ENCODE peak calls at places on chromosomes 6 and 20, in seven cellular contexts. One of them, this sample, is unnamed.

GRCh38 chr6:51570168-51570921 is 517.1 kb downstream of the PKHD1 start:
- DNase-seq in head of caudate nucleus: no peak
- DNase-seq in non-pigmented ciliary epithelial cell: no peak
- DNase-seq in T-helper 2 cell: no peak
- DNase-seq in HT-29: no peak
- DNase-seq in stimulated activated naive CD8-positive, alpha-beta T cell treated with anti-CD3 and anti-CD28 coated beads, Interleukin-15, amount 100 ng/mL, for 72 hours: no peak
- DNase-seq in colonic mucosa: no peak
- DNase-seq in this sample: no peak

GRCh38 chr20:38573381-38573780 is 7.6 kb upstream of the ADIG start:
- DNase-seq in head of caudate nucleus: peak
- DNase-seq in non-pigmented ciliary epithelial cell: no peak
- DNase-seq in colonic mucosa: no peak
- DNase-seq in stimulated activated naive CD8-positive, alpha-beta T cell treated with anti-CD3 and anti-CD28 coated beads, Interleukin-15, amount 100 ng/mL, for 72 hours: no peak
- DNase-seq in T-helper 2 cell: no peak
- DNase-seq in HT-29: no peak
- DNase-seq in this sample: no peak

GRCh38 chr20:38272961-38273360 is 12.4 kb upstream of the KIAA1755 start:
- DNase-seq in colonic mucosa: no peak
- DNase-seq in T-helper 2 cell: no peak
- DNase-seq in HT-29: no peak
- DNase-seq in non-pigmented ciliary epithelial cell: no peak
- DNase-seq in stimulated activated naive CD8-positive, alpha-beta T cell treated with anti-CD3 and anti-CD28 coated beads, Interleukin-15, amount 100 ng/mL, for 72 hours: no peak
- DNase-seq in head of caudate nucleus: no peak
- DNase-seq in this sample: peak

GRCh38 chr6:16690244-16691142 is 70.8 kb downstream of the ATXN1 start:
- DNase-seq in colonic mucosa: no peak
- DNase-seq in non-pigmented ciliary epithelial cell: no peak
- DNase-seq in T-helper 2 cell: peak
- DNase-seq in head of caudate nucleus: no peak
- DNase-seq in HT-29: no peak
- DNase-seq in stimulated activated naive CD8-positive, alpha-beta T cell treated with anti-CD3 and anti-CD28 coated beads, Interleukin-15, amount 100 ng/mL, for 72 hours: peak
- DNase-seq in this sample: peak

GRCh38 chr6:170407200-170407599 is 100.6 kb downstream of the FAM120B start:
- DNase-seq in non-pigmented ciliary epithelial cell: no peak
- DNase-seq in stimulated activated naive CD8-positive, alpha-beta T cell treated with anti-CD3 and anti-CD28 coated beads, Interleukin-15, amount 100 ng/mL, for 72 hours: no peak
- DNase-seq in T-helper 2 cell: no peak
- DNase-seq in HT-29: no peak
- DNase-seq in colonic mucosa: no peak
- DNase-seq in head of caudate nucleus: no peak
- DNase-seq in this sample: no peak

GRCh38 chr20:32474967-32475819 is 109.9 kb downstream of the NOL4L start:
- DNase-seq in non-pigmented ciliary epithelial cell: peak
- DNase-seq in HT-29: peak
- DNase-seq in T-helper 2 cell: no peak
- DNase-seq in colonic mucosa: peak
- DNase-seq in head of caudate nucleus: peak
- DNase-seq in stimulated activated naive CD8-positive, alpha-beta T cell treated with anti-CD3 and anti-CD28 coated beads, Interleukin-15, amount 100 ng/mL, for 72 hours: no peak
- DNase-seq in this sample: peak

GRCh38 chr6:163626073-163626867 is 211.8 kb downstream of the QKI start:
- DNase-seq in colonic mucosa: no peak
- DNase-seq in non-pigmented ciliary epithelial cell: peak
- DNase-seq in head of caudate nucleus: no peak
- DNase-seq in T-helper 2 cell: no peak
- DNase-seq in HT-29: no peak
- DNase-seq in stimulated activated naive CD8-positive, alpha-beta T cell treated with anti-CD3 and anti-CD28 coated beads, Interleukin-15, amount 100 ng/mL, for 72 hours: no peak
- DNase-seq in this sample: peak

GRCh38 chr20:51014797-51015722 is 7.8 kb downstream of the KCNG1 start:
- DNase-seq in stimulated activated naive CD8-positive, alpha-beta T cell treated with anti-CD3 and anti-CD28 coated beads, Interleukin-15, amount 100 ng/mL, for 72 hours: no peak
- DNase-seq in HT-29: peak
- DNase-seq in non-pigmented ciliary epithelial cell: no peak
- DNase-seq in colonic mucosa: peak
- DNase-seq in head of caudate nucleus: peak
- DNase-seq in T-helper 2 cell: no peak
- DNase-seq in this sample: peak

GRCh38 chr20:4999788-5000187 is 1.5 kb downstream of the SLC23A2 start:
- DNase-seq in HT-29: no peak
- DNase-seq in head of caudate nucleus: no peak
- DNase-seq in non-pigmented ciliary epithelial cell: no peak
- DNase-seq in stimulated activated naive CD8-positive, alpha-beta T cell treated with anti-CD3 and anti-CD28 coated beads, Interleukin-15, amount 100 ng/mL, for 72 hours: no peak
- DNase-seq in colonic mucosa: peak
- DNase-seq in T-helper 2 cell: no peak
- DNase-seq in this sample: no peak

GRCh38 chr6:80769101-80769500 is 662.6 kb downstream of the BCKDHB start:
- DNase-seq in T-helper 2 cell: no peak
- DNase-seq in HT-29: no peak
- DNase-seq in non-pigmented ciliary epithelial cell: peak
- DNase-seq in head of caudate nucleus: no peak
- DNase-seq in colonic mucosa: no peak
- DNase-seq in stimulated activated naive CD8-positive, alpha-beta T cell treated with anti-CD3 and anti-CD28 coated beads, Interleukin-15, amount 100 ng/mL, for 72 hours: no peak
- DNase-seq in this sample: peak

GRCh38 chr6:62626661-62627060 is 340.6 kb upstream of the KHDRBS2 start:
- DNase-seq in HT-29: no peak
- DNase-seq in colonic mucosa: peak
- DNase-seq in head of caudate nucleus: no peak
- DNase-seq in stimulated activated naive CD8-positive, alpha-beta T cell treated with anti-CD3 and anti-CD28 coated beads, Interleukin-15, amount 100 ng/mL, for 72 hours: no peak
- DNase-seq in T-helper 2 cell: no peak
- DNase-seq in non-pigmented ciliary epithelial cell: no peak
- DNase-seq in this sample: no peak

This sample was measured in GM23248.